ENCODE peak calls at places on chromosomes 7 and 10, in seven cellular contexts. One of them, this sample, is unnamed.

GRCh38 chr7:19001854-19002253 is 115.6 kb downstream of the TWIST1 start:
- DNase-seq in HepG2: no peak
- DNase-seq in HCT116: no peak
- DNase-seq in K562: no peak
- DNase-seq in SK-N-SH: no peak
- DNase-seq in H1: no peak
- DNase-seq in GM12878: no peak
- DNase-seq in this sample: no peak

GRCh38 chr7:30976381-30976780 is 12.6 kb downstream of the GHRHR start:
- DNase-seq in SK-N-SH: peak
- DNase-seq in HepG2: no peak
- DNase-seq in K562: no peak
- DNase-seq in HCT116: no peak
- DNase-seq in H1: no peak
- DNase-seq in GM12878: no peak
- DNase-seq in this sample: no peak

GRCh38 chr7:518630-519428 is 817 bp downstream of the PDGFA start:
- DNase-seq in GM12878: no peak
- DNase-seq in HCT116: no peak
- DNase-seq in K562: peak
- DNase-seq in SK-N-SH: peak
- DNase-seq in HepG2: no peak
- DNase-seq in H1: peak
- DNase-seq in this sample: peak

GRCh38 chr7:83547526-83547925 is 101.4 kb downstream of the SEMA3E start:
- DNase-seq in HepG2: no peak
- DNase-seq in H1: no peak
- DNase-seq in HCT116: peak
- DNase-seq in GM12878: peak
- DNase-seq in SK-N-SH: peak
- DNase-seq in K562: no peak
- DNase-seq in this sample: peak

GRCh38 chr7:128217972-128218652 is 23.0 kb upstream of the LEP start:
- DNase-seq in K562: peak
- DNase-seq in HCT116: no peak
- DNase-seq in HepG2: peak
- DNase-seq in H1: no peak
- DNase-seq in SK-N-SH: peak
- DNase-seq in GM12878: no peak
- DNase-seq in this sample: no peak

GRCh38 chr10:107442035-107442505 is 277.6 kb upstream of the SORCS1 start:
- DNase-seq in K562: no peak
- DNase-seq in H1: no peak
- DNase-seq in HepG2: no peak
- DNase-seq in HCT116: no peak
- DNase-seq in SK-N-SH: no peak
- DNase-seq in GM12878: peak
- DNase-seq in this sample: no peak

GRCh38 chr10:43141421-43141820 is 3.2 kb downstream of the CSGALNACT2 start:
- DNase-seq in K562: no peak
- DNase-seq in H1: no peak
- DNase-seq in GM12878: no peak
- DNase-seq in HCT116: no peak
- DNase-seq in SK-N-SH: no peak
- DNase-seq in HepG2: no peak
- DNase-seq in this sample: no peak

GRCh38 chr10:68137174-68137573 is 27.9 kb downstream of the MYPN start:
- DNase-seq in K562: no peak
- DNase-seq in HepG2: no peak
- DNase-seq in H1: no peak
- DNase-seq in SK-N-SH: no peak
- DNase-seq in HCT116: no peak
- DNase-seq in GM12878: no peak
- DNase-seq in this sample: no peak

GRCh38 chr7:2299853-2300512 is 14.3 kb downstream of the SNX8 start:
- DNase-seq in H1: no peak
- DNase-seq in HepG2: no peak
- DNase-seq in SK-N-SH: peak
- DNase-seq in K562: no peak
- DNase-seq in GM12878: no peak
- DNase-seq in HCT116: no peak
- DNase-seq in this sample: no peak

DNA sequence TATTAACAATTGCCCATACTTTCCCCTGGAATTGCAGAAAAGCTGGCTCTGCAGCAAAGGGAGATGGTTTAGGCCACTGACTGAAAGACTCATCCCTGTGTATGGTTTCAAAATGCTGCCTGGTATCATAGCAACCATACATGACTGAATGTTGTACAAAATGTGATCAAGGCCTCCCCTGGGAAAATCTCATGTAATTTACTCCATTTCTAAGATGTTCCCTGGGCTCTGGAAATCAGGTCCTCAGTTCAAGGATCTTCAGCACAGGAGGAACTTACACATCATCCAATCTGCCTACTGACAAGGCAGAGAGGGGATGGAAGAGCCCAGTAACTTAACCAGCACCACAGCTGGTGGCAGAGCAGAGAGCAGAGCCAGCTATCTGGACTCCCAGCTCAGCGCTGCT is 111.8 kb downstream of the JAZF1 start:
- DNase-seq in K562: no peak
- DNase-seq in GM12878: no peak
- DNase-seq in H1: no peak
- DNase-seq in HCT116: no peak
- DNase-seq in SK-N-SH: no peak
- DNase-seq in HepG2: no peak
- DNase-seq in this sample: no peak
- TF ChIP-seq JUND in K562: no peak
- TF ChIP-seq JUND in GM12878: no peak
- TF ChIP-seq JUND in H1: no peak
- TF ChIP-seq JUND in HCT116: no peak
- TF ChIP-seq JUND in SK-N-SH: no peak
- TF ChIP-seq JUND in HepG2: no peak
- TF ChIP-seq JUND in this sample: no peak

DNA sequence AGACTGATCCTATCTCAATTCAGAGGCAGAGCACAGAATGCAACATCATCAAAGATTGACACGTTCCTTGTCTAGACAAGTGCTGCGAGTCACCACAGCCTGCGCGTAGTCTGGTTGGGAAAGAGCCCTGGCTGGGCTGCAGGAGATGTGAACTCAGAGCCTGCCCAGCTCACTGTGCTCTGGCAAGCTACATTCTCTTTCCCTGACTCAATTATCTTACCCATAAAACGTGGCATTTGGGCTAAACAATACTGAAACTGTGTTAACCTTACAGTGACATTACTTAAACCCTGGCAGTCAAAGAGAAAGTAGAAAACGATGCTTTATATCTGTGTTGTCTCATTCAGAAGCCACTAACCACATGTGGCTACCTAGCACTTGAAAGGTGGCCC is 55.5 kb upstream of the FRMD4A start:
- DNase-seq in GM12878: no peak
- DNase-seq in HepG2: no peak
- DNase-seq in HCT116: no peak
- DNase-seq in SK-N-SH: no peak
- DNase-seq in K562: no peak
- DNase-seq in H1: no peak
- DNase-seq in this sample: no peak
- TF ChIP-seq JUND in GM12878: no peak
- TF ChIP-seq JUND in HepG2: no peak
- TF ChIP-seq JUND in HCT116: no peak
- TF ChIP-seq JUND in SK-N-SH: no peak
- TF ChIP-seq JUND in K562: no peak
- TF ChIP-seq JUND in H1: no peak
- TF ChIP-seq JUND in this sample: no peak

DNA sequence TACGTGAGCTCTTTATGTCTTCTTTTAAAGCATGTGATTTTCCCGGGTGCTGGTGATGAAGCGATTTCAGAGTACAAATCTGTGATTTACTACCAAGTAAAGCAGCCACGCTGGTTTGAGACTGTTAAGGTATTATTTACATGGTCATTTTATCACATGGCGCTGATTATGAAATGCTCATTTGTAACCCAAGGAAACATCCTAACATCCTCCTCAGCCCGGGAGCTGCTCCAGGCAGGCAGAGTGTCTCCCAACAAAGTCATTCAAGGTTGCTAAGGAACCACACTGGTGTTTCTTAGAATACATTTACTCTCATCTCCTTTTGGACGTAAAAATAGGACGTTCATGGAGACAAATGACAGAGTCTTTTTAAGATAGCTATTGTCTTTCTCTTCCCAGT is 119.4 kb downstream of the DOCK1 start:
- DNase-seq in HCT116: no peak
- DNase-seq in GM12878: no peak
- DNase-seq in HepG2: no peak
- DNase-seq in SK-N-SH: no peak
- DNase-seq in K562: no peak
- DNase-seq in H1: no peak
- DNase-seq in this sample: no peak
- TF ChIP-seq JUND in HCT116: no peak
- TF ChIP-seq JUND in GM12878: no peak
- TF ChIP-seq JUND in HepG2: no peak
- TF ChIP-seq JUND in SK-N-SH: no peak
- TF ChIP-seq JUND in K562: no peak
- TF ChIP-seq JUND in H1: no peak
- TF ChIP-seq JUND in this sample: no peak

DNA sequence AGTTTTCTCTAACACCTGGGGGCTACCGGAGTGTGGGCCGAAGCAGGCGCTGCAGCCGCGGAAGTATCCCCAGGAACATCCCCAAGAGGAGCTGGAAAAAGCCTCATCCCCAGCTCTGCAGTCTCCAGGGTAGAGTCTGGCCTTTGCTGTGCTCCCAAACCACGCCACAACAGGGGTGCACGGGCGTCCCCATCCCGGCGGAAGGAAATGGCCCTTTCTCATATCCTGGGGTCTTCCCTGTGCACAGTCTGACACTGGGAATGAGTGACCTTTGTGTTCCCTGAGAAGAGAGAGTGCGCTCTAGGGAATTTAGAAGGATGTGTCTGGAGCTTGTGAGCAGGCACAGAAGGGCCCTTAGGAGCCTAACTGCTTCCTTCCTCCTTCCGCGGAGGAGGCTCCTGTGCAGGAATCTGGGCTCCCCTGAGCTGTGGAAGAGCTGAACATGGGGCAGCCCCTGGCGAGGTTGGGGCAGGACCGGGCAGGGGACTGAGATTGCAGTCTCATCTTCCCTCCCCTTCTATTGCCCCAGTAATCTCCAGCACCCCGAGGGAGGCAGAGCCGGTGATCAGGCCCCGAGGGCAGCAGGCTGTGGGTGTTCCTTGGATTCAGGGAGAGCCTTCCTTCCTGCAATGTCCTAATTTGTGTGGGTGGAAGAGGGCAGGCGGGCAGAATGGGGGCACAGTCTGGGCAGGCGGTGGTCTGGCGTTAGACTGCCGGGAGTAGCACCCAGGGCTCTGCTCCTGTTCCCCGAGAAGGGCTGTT is 1.3 kb downstream of the REPIN1 start:
- DNase-seq in HCT116: no peak
- DNase-seq in SK-N-SH: peak
- DNase-seq in K562: peak
- DNase-seq in H1: no peak
- DNase-seq in GM12878: no peak
- DNase-seq in HepG2: no peak
- DNase-seq in this sample: no peak
- TF ChIP-seq JUND in HCT116: no peak
- TF ChIP-seq JUND in SK-N-SH: no peak
- TF ChIP-seq JUND in K562: no peak
- TF ChIP-seq JUND in H1: no peak
- TF ChIP-seq JUND in GM12878: no peak
- TF ChIP-seq JUND in HepG2: no peak
- TF ChIP-seq JUND in this sample: no peak